ENCODE peak calls at places on chromosomes 2 and 18, in ten cellular contexts. T is right lobe of liver; Q is CD4-positive, alpha-beta T cell; E is psoas muscle; J is A549; B is WERI-Rb-1; W is neural progenitor cell; K is T-helper 17 cell; H is neuronal stem cell; N is HCT116. X is an unnamed sample. For H3K9me3, the result is how much of the 10 kb centered on the place peaks cover.

GRCh38 chr18:47772374-47773248 is 157.8 kb downstream of the SMAD2 start:
- DNase-seq in T (peak), Q (peak), E (peak), J (peak), B (peak), W (peak), K (peak), H (peak), N (peak), X (peak)

GRCh38 chr2:58055027-58055786 is 8.6 kb downstream of the VRK2 start:
- DNase-seq in T (no peak), Q (no peak), E (no peak), J (no peak), B (no peak), W (no peak), K (no peak), H (no peak), N (no peak), X (no peak)

GRCh38 chr2:237452846-237453245 is 34.2 kb upstream of the MLPH start:
- DNase-seq in T (no peak), Q (no peak), E (no peak), J (no peak), B (no peak), W (no peak), K (no peak), H (no peak), N (no peak), X (no peak)

GRCh38 chr2:239443102-239443620 is 42.3 kb upstream of the HDAC4 start:
- DNase-seq in T (no peak), Q (no peak), E (no peak), J (no peak), B (no peak), W (no peak), K (no peak), H (no peak), N (no peak), X (no peak)

GRCh38 chr2:17309741-17310339 is 208.4 kb downstream of the RAD51AP2 start:
- DNase-seq in T (peak), Q (no peak), E (no peak), J (peak), B (peak), W (peak), K (no peak), H (peak), N (peak), X (peak)

GRCh38 chr2:189658808-189659207 is 2.5 kb upstream of the ASNSD1 start:
- DNase-seq in T (no peak), Q (no peak), E (no peak), J (no peak), B (no peak), W (no peak), K (no peak), H (no peak), N (no peak), X (no peak)

GRCh38 chr2:166612214-166612613 is 118.2 kb upstream of the SCN7A start:
- DNase-seq in T (no peak), Q (no peak), E (no peak), J (no peak), B (no peak), W (no peak), K (no peak), H (no peak), N (no peak), X (no peak)

GRCh38 chr2:108787209-108787558 is 613 bp downstream of the CCDC138 start:
- DNase-seq in T (no peak), Q (no peak), E (no peak), J (no peak), B (no peak), W (no peak), K (no peak), H (peak), N (no peak), X (no peak)

GRCh38 chr2:63662028-63662804 is 73.5 kb downstream of the MDH1 start:
- DNase-seq in T (no peak), Q (no peak), E (no peak), J (no peak), B (no peak), W (no peak), K (no peak), H (no peak), N (no peak), X (no peak)

GRCh38 chr2:59223737-59224136 is 982.6 kb upstream of the FANCL start:
- DNase-seq in T (no peak), Q (no peak), E (no peak), J (no peak), B (no peak), W (no peak), K (no peak), H (no peak), N (no peak), X (no peak)

GRCh38 chr2:38690499-38691420 is 24.8 kb downstream of the GALM start:
- DNase-seq in T (no peak), Q (no peak), E (no peak), J (peak), B (no peak), W (no peak), K (no peak), H (no peak), N (peak), X (peak)

GRCh38 chr2:32246911-32247310 is 17.8 kb downstream of the NLRC4 start:
- DNase-seq in T (no peak), Q (no peak), E (no peak), J (no peak), B (no peak), W (no peak), K (no peak), H (no peak), N (no peak), X (no peak)

GRCh38 chr2:172535119-172535518 is 20.8 kb upstream of the PDK1 start:
- DNase-seq in T (no peak), Q (no peak), E (no peak), J (no peak), B (no peak), W (peak), K (no peak), H (no peak), N (no peak), X (no peak)

GRCh38 chr2:37132914-37133313 is 23.9 kb downstream of the EIF2AK2 start:
- DNase-seq in T (no peak), Q (no peak), E (no peak), J (no peak), B (no peak), W (no peak), K (no peak), H (no peak), N (no peak), X (no peak)

GRCh38 chr2:10462178-10463083 is 14.3 kb upstream of the ODC1 start:
- DNase-seq in T (no peak), Q (no peak), E (no peak), J (no peak), B (no peak), W (no peak), K (no peak), H (no peak), N (no peak), X (no peak)

GRCh38 chr2:156563994-156564753 is 128.0 kb downstream of the GPD2 start:
- DNase-seq in T (no peak), Q (no peak), E (no peak), J (no peak), B (no peak), W (no peak), K (no peak), H (no peak), N (no peak), X (no peak)

GRCh38 chr18:44098551-44099098 is 582.1 kb upstream of the SETBP1 start:
- DNase-seq in T (no peak), Q (no peak), E (no peak), J (peak), B (peak), W (peak), K (no peak), H (no peak), N (no peak), X (no peak)

GRCh38 chr2:9139491-9140443 is 66.8 kb upstream of the ASAP2 start:
- DNase-seq in T (peak), Q (peak), E (peak), J (peak), B (peak), W (peak), K (peak), H (peak), N (peak), X (peak)

GRCh38 chr2:28994679-28995078 is 13.6 kb downstream of the TOGARAM2 start:
- DNase-seq in T (no peak), Q (no peak), E (peak), J (no peak), B (no peak), W (no peak), K (no peak), H (no peak), N (no peak), X (no peak)

GRCh38 chr2:11175293-11175795 is 20.1 kb downstream of the SLC66A3 start:
- DNase-seq in T (no peak), Q (no peak), E (no peak), J (no peak), B (no peak), W (no peak), K (no peak), H (no peak), N (no peak), X (no peak)

GRCh38 chr2:64021578-64021977 is 2.4 kb upstream of the VPS54 start:
- DNase-seq in T (no peak), Q (no peak), E (no peak), J (peak), B (no peak), W (no peak), K (no peak), H (no peak), N (no peak), X (no peak)

GRCh38 chr2:144403940-144404339 is 116.0 kb downstream of the ZEB2 start:
- DNase-seq in T (peak), Q (no peak), E (peak), J (no peak), B (peak), W (no peak), K (no peak), H (no peak), N (no peak), X (no peak)

GRCh38 chr2:160507464-160507863 is 13.9 kb upstream of the RBMS1 start:
- DNase-seq in T (no peak), Q (no peak), E (no peak), J (no peak), B (no peak), W (no peak), K (no peak), H (no peak), N (no peak), X (no peak)

DNA sequence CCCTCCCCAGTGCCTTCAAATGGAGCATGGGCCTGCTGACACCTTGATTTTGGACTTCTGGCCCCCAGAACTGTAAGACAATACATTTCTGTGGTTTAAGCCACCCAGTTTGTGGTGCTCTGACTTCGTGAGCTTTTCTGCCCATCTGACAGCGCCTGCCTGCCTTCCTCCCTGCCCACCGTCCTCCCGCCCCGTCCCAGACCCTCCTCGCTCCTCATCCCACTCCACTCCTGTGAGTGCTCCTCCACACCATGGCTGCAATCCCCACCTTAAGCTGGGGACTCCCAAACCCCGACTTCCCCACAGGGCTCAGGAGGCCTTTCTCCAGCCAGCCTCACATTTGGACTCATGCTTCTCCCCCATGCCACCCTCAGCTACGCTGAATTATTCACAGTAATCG is 70.7 kb downstream of the CABLES1 start:
- DNase-seq in T (no peak), Q (no peak), E (no peak), J (no peak), B (no peak), W (no peak), K (no peak), H (no peak), N (no peak), X (no peak)
- H3K9me3 ChIP-seq in T (under half), Q (under half), E (under half), J (under half), B (under half), W (under half), K (under half), H (under half), N (under half), X (under half)

GRCh38 chr18:79519751-79520472 is 124.2 kb downstream of the NFATC1 start:
- DNase-seq in T (peak), Q (peak), E (no peak), J (no peak), B (no peak), W (peak), K (no peak), H (no peak), N (no peak), X (no peak)

GRCh38 chr18:79517322-79517721 is 121.6 kb downstream of the NFATC1 start:
- DNase-seq in T (peak), Q (no peak), E (no peak), J (no peak), B (no peak), W (no peak), K (no peak), H (no peak), N (no peak), X (no peak)

GRCh38 chr18:79516441-79516931 is 120.8 kb downstream of the NFATC1 start:
- DNase-seq in T (peak), Q (no peak), E (no peak), J (no peak), B (no peak), W (no peak), K (no peak), H (no peak), N (no peak), X (no peak)

GRCh38 chr18:79518683-79519128 is 123.0 kb downstream of the NFATC1 start:
- DNase-seq in T (peak), Q (no peak), E (no peak), J (no peak), B (no peak), W (no peak), K (no peak), H (no peak), N (no peak), X (no peak)

GRCh38 chr18:79518028-79518682 is 122.4 kb downstream of the NFATC1 start:
- DNase-seq in T (peak), Q (no peak), E (no peak), J (no peak), B (no peak), W (no peak), K (no peak), H (no peak), N (no peak), X (no peak)
- H3K9me3 ChIP-seq in T (under half), Q (under half), E (under half), J (under half), B (under half), W (under half), K (under half), H (under half), N (under half), X (under half)

GRCh38 chr2:177557794-177558193 is 165.2 kb downstream of the AGPS start:
- DNase-seq in T (no peak), Q (no peak), E (no peak), J (no peak), B (no peak), W (no peak), K (no peak), H (no peak), N (no peak), X (no peak)
- H3K9me3 ChIP-seq in T (under half), Q (under half), E (under half), J (under half), B (under half), W (under half), K (under half), H (under half), N (under half), X (under half)

DNA sequence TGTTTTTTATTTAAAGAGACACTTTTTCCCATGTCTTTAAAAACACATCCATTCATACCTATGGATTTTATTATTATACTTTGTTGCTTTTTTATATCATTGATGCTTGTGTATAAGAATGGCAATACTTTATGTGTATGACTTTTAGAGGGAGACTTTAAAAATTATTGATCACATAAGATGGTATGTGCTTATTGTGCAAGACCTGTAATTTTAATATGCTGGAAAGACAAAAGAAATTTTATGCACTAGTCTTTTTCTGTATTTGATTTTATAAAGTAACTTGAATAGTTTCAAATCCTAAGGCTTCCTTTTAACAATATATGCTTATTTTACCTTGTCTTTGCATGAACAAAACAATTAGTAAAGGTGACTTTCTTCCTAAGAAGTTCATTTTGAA is 226.4 kb downstream of the PARD3B start:
- DNase-seq in T (no peak), Q (no peak), E (no peak), J (no peak), B (no peak), W (no peak), K (no peak), H (no peak), N (no peak), X (no peak)
- H3K9me3 ChIP-seq in T (under half), Q (under half), E (under half), J (under half), B (under half), W (under half), K (under half), H (under half), N (under half), X (under half)

GRCh38 chr18:72329533-72329932 is 214.6 kb downstream of the CBLN2 start:
- DNase-seq in T (no peak), Q (no peak), E (no peak), J (no peak), B (no peak), W (no peak), K (no peak), H (no peak), N (no peak), X (no peak)

GRCh38 chr18:72324677-72325076 is 219.5 kb downstream of the CBLN2 start:
- DNase-seq in T (no peak), Q (no peak), E (no peak), J (no peak), B (no peak), W (no peak), K (no peak), H (no peak), N (no peak), X (no peak)

DNA sequence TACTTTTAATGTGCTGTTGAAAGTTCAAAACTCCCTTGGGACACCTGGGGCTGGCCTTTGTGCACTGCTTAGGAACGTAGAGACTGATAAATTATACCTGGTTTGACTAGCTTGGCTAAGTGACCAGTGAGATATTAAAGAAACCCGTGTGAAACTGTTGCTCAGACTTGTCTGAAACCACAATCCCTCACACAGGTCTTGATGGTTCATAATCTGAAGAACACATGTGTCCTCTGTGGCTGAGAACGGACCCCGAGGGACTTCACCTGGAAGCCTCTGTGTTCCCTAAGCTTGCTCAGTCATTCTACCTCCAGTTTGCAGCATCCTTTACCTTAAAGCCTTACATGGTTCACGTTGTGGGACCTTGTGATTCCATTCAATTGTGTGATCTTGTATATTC is 218.8 kb downstream of the CBLN2 start:
- DNase-seq in T (no peak), Q (no peak), E (no peak), J (no peak), B (no peak), W (no peak), K (no peak), H (no peak), N (no peak), X (no peak)
- H3K9me3 ChIP-seq in T (under half), Q (under half), E (under half), J (under half), B (under half), W (under half), K (under half), H (under half), N (under half), X (under half)

GRCh38 chr18:65988972-65989371 is 238.2 kb downstream of the CDH7 start:
- DNase-seq in T (no peak), Q (no peak), E (no peak), J (no peak), B (no peak), W (no peak), K (no peak), H (no peak), N (no peak), X (no peak)
- H3K9me3 ChIP-seq in T (under half), Q (under half), E (under half), J (under half), B (under half), W (under half), K (under half), H (under half), N (under half), X (under half)

GRCh38 chr2:71945133-71945959 is 202.3 kb downstream of the CYP26B1 start:
- DNase-seq in T (no peak), Q (no peak), E (no peak), J (no peak), B (peak), W (no peak), K (no peak), H (no peak), N (no peak), X (no peak)

GRCh38 chr2:71941731-71942575 is 205.7 kb downstream of the CYP26B1 start:
- DNase-seq in T (no peak), Q (no peak), E (no peak), J (no peak), B (peak), W (no peak), K (no peak), H (no peak), N (no peak), X (no peak)

GRCh38 chr2:71940695-71941094 is 207.0 kb downstream of the CYP26B1 start:
- DNase-seq in T (peak), Q (no peak), E (peak), J (no peak), B (no peak), W (no peak), K (no peak), H (no peak), N (no peak), X (no peak)

GRCh38 chr2:71944183-71944550 is 203.5 kb downstream of the CYP26B1 start:
- DNase-seq in T (no peak), Q (no peak), E (no peak), J (no peak), B (peak), W (peak), K (no peak), H (no peak), N (no peak), X (no peak)

DNA sequence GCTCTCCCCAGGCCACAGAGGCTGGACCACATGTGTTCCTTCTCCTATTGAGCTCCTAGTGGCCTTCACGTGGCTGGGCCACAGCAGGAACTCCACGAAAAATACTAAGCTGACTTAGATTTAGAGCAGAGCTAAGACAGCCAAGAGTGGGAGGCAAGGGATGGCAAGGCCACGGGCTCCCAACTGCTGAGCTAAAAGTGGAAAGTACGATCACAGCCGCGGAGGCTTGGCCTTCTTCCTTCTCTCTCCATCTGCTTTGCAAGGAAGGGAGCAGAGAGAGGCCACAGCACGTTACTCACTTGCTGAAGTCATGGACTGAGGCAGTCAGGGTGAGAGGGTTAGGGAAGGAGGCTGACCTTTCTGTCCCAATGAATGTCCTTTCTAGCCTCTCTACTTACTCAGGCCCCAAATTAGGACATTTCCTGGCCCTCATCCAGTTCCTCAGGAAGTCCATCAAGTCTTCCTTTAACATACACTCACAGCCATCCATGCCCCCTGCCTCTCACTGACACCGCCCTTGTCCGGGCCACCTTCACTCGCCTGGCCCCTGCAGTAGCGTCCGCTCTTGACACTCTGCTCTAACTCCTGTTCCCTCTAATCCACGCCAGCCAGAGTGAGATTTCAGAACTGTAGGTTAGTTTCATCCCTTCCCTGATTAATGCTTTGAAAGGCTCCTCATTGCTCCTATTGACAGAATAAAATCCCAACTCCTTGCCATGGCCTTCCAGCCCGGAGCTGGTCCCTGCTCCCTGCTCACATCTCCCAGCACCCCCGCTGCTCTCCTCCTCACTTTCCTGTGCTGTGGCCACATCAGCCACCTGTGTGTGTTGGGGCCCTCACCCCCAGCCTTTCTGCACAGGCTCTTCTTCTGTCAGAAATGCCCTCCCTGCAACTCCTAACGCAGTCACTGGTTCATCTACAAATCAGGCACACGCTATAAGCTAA is 204.2 kb downstream of the CYP26B1 start:
- DNase-seq in T (no peak), Q (no peak), E (peak), J (no peak), B (peak), W (no peak), K (no peak), H (no peak), N (no peak), X (no peak)
- H3K9me3 ChIP-seq in T (under half), Q (under half), E (under half), J (under half), B (under half), W (under half), K (under half), H (under half), N (under half), X (under half)

GRCh38 chr2:73267008-73267407 is 17.3 kb downstream of the FBXO41 start:
- DNase-seq in T (no peak), Q (no peak), E (no peak), J (no peak), B (no peak), W (no peak), K (no peak), H (no peak), N (no peak), X (no peak)
- H3K9me3 ChIP-seq in T (under half), Q (under half), E (under half), J (under half), B (under half), W (under half), K (under half), H (under half), N (under half), X (under half)

GRCh38 chr18:29811519-29811918 is 1231.0 kb downstream of the DSC3 start:
- DNase-seq in T (no peak), Q (no peak), E (no peak), J (no peak), B (no peak), W (no peak), K (no peak), H (no peak), N (no peak), X (no peak)
- H3K9me3 ChIP-seq in T (under half), Q (under half), E (under half), J (under half), B (under half), W (under half), K (under half), H (under half), N (under half), X (under half)

X was measured in Panc1.